ENCODE peak calls at places on chromosomes 16 and 17, in five cellular contexts. One of them, this sample, is unnamed.

GRCh38 chr16:35750701-35751104 is 2291.3 kb downstream of the TP53TG3F start:
- DNase-seq in trophoblast cell: no peak
- DNase-seq in H9: no peak
- DNase-seq in IMR-90: no peak
- DNase-seq in H1: no peak
- DNase-seq in this sample: no peak

GRCh38 chr16:68232335-68232734 is 3.6 kb downstream of the ESRP2 start:
- DNase-seq in IMR-90: no peak
- DNase-seq in trophoblast cell: no peak
- DNase-seq in H9: no peak
- DNase-seq in H1: no peak
- DNase-seq in this sample: no peak

GRCh38 chr17:40331743-40332641 is 23.0 kb downstream of the RARA start:
- DNase-seq in H9: no peak
- DNase-seq in IMR-90: no peak
- DNase-seq in trophoblast cell: no peak
- DNase-seq in H1: no peak
- DNase-seq in this sample: no peak

GRCh38 chr17:2841606-2842005 is 45.4 kb downstream of the RAP1GAP2 start:
- DNase-seq in IMR-90: peak
- DNase-seq in H9: no peak
- DNase-seq in trophoblast cell: no peak
- DNase-seq in H1: no peak
- DNase-seq in this sample: no peak

GRCh38 chr16:85057948-85058347 is 30.4 kb downstream of the KIAA0513 start:
- DNase-seq in IMR-90: no peak
- DNase-seq in H1: no peak
- DNase-seq in trophoblast cell: no peak
- DNase-seq in H9: no peak
- DNase-seq in this sample: no peak

GRCh38 chr16:71431991-71432390 is 9.9 kb downstream of the TLE7 start:
- DNase-seq in IMR-90: no peak
- DNase-seq in H9: no peak
- DNase-seq in trophoblast cell: no peak
- DNase-seq in H1: no peak
- DNase-seq in this sample: no peak

GRCh38 chr17:28344435-28344901 is 8.9 kb downstream of the TNFAIP1 start:
- DNase-seq in trophoblast cell: no peak
- DNase-seq in H9: no peak
- DNase-seq in IMR-90: no peak
- DNase-seq in H1: no peak
- DNase-seq in this sample: no peak

GRCh38 chr17:39239640-39240314 is 14.0 kb upstream of the STAC2 start:
- DNase-seq in IMR-90: no peak
- DNase-seq in H9: peak
- DNase-seq in trophoblast cell: peak
- DNase-seq in H1: peak
- DNase-seq in this sample: no peak

GRCh38 chr17:64783556-64784352 is 121.6 kb upstream of the SMURF2 start:
- DNase-seq in IMR-90: no peak
- DNase-seq in trophoblast cell: no peak
- DNase-seq in H9: no peak
- DNase-seq in H1: no peak
- DNase-seq in this sample: no peak

GRCh38 chr16:84563776-84564420 is 54.0 kb downstream of the COTL1 start:
- DNase-seq in H9: no peak
- DNase-seq in IMR-90: no peak
- DNase-seq in H1: no peak
- DNase-seq in trophoblast cell: peak
- DNase-seq in this sample: no peak

GRCh38 chr17:7929158-7930029 is at the start of gene KCNAB3:
- DNase-seq in trophoblast cell: peak
- DNase-seq in IMR-90: peak
- DNase-seq in H9: peak
- DNase-seq in H1: peak
- DNase-seq in this sample: peak

GRCh38 chr16:29794231-29794710 is 3.7 kb downstream of the KIF22 start:
- DNase-seq in H9: no peak
- DNase-seq in trophoblast cell: no peak
- DNase-seq in IMR-90: no peak
- DNase-seq in H1: no peak
- DNase-seq in this sample: no peak

GRCh38 chr16:29791845-29792797 is 1.6 kb downstream of the KIF22 start:
- DNase-seq in IMR-90: no peak
- DNase-seq in H1: no peak
- DNase-seq in trophoblast cell: no peak
- DNase-seq in H9: no peak
- DNase-seq in this sample: no peak

GRCh38 chr16:29790949-29791844 is 646 bp downstream of the KIF22 start:
- DNase-seq in IMR-90: no peak
- DNase-seq in H9: no peak
- DNase-seq in trophoblast cell: no peak
- DNase-seq in H1: no peak
- DNase-seq in this sample: no peak

GRCh38 chr16:29790183-29790948 is at the start of gene KIF22:
- DNase-seq in H1: peak
- DNase-seq in IMR-90: peak
- DNase-seq in H9: peak
- DNase-seq in trophoblast cell: peak
- DNase-seq in this sample: peak

DNA sequence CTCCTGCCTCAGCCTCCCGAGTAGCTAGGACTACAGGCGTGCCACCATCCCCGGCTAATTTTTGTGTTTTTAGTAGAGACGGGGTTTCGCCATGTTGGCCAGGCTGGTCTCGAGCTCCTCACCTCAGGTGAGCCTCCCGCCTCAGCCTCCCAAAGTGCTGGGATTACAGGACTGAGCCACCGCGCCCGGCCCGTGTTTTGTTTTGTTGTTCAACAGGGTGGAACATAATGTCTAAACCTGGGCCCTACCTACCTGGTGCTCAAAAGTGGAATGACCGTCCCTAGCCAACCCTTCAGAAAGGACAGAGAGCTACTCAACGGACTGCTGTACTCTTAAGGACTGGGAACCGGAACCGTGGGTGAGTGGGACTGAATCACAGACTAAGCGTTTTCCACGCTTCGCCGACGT is 772 bp upstream of the KIF22 start:
- DNase-seq in H9: no peak
- DNase-seq in IMR-90: no peak
- DNase-seq in trophoblast cell: no peak
- DNase-seq in H1: no peak
- DNase-seq in this sample: no peak
- H3K23ac ChIP-seq in H9: no peak
- H3K23ac ChIP-seq in IMR-90: peak
- H3K23ac ChIP-seq in trophoblast cell: no peak
- H3K23ac ChIP-seq in H1: no peak
- H3K23ac ChIP-seq in this sample: peak

GRCh38 chr16:71210-71539 is 1.3 kb downstream of the RHBDF1 start:
- DNase-seq in H1: no peak
- DNase-seq in IMR-90: no peak
- DNase-seq in H9: no peak
- DNase-seq in trophoblast cell: no peak
- DNase-seq in this sample: no peak

GRCh38 chr16:74025-74424 is 1.6 kb upstream of the RHBDF1 start:
- DNase-seq in H9: no peak
- DNase-seq in IMR-90: no peak
- DNase-seq in trophoblast cell: no peak
- DNase-seq in H1: no peak
- DNase-seq in this sample: no peak

GRCh38 chr16:72561-73537 is at the start of gene RHBDF1:
- DNase-seq in IMR-90: peak
- DNase-seq in H9: peak
- DNase-seq in trophoblast cell: peak
- DNase-seq in H1: peak
- DNase-seq in this sample: peak

GRCh38 chr16:69181-69580 is 3.2 kb downstream of the RHBDF1 start:
- DNase-seq in H9: no peak
- DNase-seq in IMR-90: no peak
- DNase-seq in trophoblast cell: no peak
- DNase-seq in H1: no peak
- DNase-seq in this sample: no peak

DNA sequence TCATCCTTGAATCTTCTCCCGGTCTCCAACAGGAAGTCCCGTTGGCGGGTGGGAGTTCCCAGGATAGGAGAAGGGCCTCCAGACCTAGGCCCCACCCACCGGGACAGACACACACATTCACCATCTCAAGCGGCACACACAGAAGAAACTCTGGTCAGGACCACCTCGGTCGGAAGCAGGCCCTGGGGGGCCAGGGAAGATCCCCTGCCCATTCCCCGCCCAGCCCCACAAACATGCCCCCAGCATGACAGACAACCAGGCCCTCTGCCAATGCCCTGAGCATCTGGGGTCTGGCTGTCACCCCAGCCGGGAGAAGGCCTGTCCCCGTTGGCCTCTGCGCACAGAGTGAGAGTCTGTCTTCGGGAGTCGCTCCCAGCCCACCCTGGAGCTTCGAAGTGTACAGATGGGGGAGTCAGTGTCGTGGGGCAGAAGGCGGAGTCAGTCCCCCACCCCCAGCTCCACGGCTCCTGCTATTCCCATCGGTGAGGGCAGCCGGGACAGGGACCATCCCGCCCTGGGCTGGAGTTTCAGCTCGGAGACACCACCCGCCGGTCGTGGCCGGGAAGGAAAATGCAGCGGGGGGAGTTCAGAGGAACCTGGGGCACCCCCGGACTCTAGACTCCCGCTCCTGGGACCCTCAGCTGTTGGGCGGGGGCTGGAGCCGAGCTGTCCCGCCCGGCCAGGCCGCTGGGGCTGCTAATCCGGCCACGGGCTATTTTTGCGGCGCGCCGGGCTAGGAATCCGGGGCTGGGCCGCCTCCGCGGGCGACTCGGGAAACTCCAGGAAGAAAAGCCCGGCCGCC is 690 bp downstream of the RHBDF1 start:
- DNase-seq in trophoblast cell: peak
- DNase-seq in H9: peak
- DNase-seq in IMR-90: peak
- DNase-seq in H1: peak
- DNase-seq in this sample: peak
- H3K14ac ChIP-seq in trophoblast cell: peak
- H3K14ac ChIP-seq in H9: no peak
- H3K14ac ChIP-seq in IMR-90: peak
- H3K14ac ChIP-seq in H1: no peak
- H3K14ac ChIP-seq in this sample: peak

DNA sequence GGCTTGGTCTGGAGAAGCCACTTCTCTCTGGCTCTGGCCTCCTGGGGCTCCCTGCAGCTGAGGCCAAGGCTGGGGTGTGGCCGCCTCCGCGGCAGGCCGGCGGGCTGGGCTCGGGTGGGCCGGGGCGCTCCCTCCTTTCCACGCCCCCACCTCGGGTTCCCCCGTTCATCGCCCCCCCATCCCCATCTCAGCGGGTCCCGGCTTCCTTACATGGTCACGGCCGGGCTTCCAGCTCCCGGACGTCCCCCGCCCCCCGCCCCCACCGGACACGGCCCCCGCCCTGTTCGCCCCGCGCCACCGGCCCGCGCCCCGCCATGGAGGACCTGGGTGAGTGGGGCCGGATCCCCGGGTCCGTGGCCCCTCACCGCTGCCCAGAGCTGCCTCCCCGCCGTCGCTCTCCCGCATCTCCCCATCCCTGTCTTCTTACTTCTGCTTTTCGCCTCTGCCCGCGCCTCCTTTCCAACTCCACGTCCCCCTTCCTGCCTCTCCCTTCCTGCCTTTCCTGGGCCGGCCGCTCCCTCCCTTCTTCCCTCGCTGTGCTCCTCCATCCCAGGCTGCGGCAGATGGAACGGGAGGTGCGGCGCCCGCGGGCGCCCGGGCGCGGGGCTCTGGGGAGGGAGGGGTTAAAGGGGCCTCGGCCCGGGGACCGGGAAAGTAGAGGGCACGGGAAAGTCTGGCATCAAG is at the start of gene TGFB1I1:
- DNase-seq in IMR-90: peak
- DNase-seq in trophoblast cell: no peak
- DNase-seq in H9: peak
- DNase-seq in H1: peak
- DNase-seq in this sample: no peak
- H3K23ac ChIP-seq in IMR-90: peak
- H3K23ac ChIP-seq in trophoblast cell: no peak
- H3K23ac ChIP-seq in H9: no peak
- H3K23ac ChIP-seq in H1: no peak
- H3K23ac ChIP-seq in this sample: peak

GRCh38 chr17:77425791-77426641 is 285.2 kb downstream of the SEC14L1 start:
- DNase-seq in H9: peak
- DNase-seq in IMR-90: peak
- DNase-seq in H1: no peak
- DNase-seq in trophoblast cell: peak
- DNase-seq in this sample: no peak
- H3K14ac ChIP-seq in H9: peak
- H3K14ac ChIP-seq in IMR-90: peak
- H3K14ac ChIP-seq in H1: no peak
- H3K14ac ChIP-seq in trophoblast cell: peak
- H3K14ac ChIP-seq in this sample: peak